ENCODE peak calls at places on chromosomes 13 and 19, in four cellular contexts. F, Y, U and S are unnamed samples.
A peak's percentile ranks its signal among the peaks of the same experiment; 100 is the strongest.

GRCh38 chr13:73268306-73268705 is 209.5 kb downstream of the KLF5 start:
- DNase-seq in F (no peak), Y (peak; percentile 17), U (no peak), S (no peak)

GRCh38 chr19:52901842-52902241 is 4.4 kb upstream of the ZNF320 start:
- DNase-seq in F (no peak), Y (no peak), U (no peak), S (no peak)

GRCh38 chr19:19297759-19298158 is 22.6 kb downstream of the SUGP1 start:
- DNase-seq in U (peak; percentile 77), Y (peak; percentile 29), F (no peak), S (no peak)

GRCh38 chr19:8578642-8579265 is 1.5 kb upstream of the MYO1F start:
- DNase-seq in Y (peak; percentile 47), F (peak; percentile 86), U (peak; percentile 75), S (peak; percentile 73)

GRCh38 chr13:50127017-50127725 is 111.9 kb downstream of the KCNRG start:
- DNase-seq in U (peak; percentile 71), Y (peak; percentile 58), F (peak; percentile 75), S (no peak)

GRCh38 chr19:49676136-49676689 is 858 bp upstream of the PRMT1 start:
- DNase-seq in F (peak; percentile 88), U (peak; percentile 83), Y (peak; percentile 87), S (peak; percentile 86)

GRCh38 chr19:32035611-32036010 is 309.8 kb upstream of the ZNF507 start:
- DNase-seq in U (no peak), F (no peak), Y (no peak), S (no peak)

GRCh38 chr19:16726916-16727315 is 7.3 kb downstream of the NWD1 start:
- DNase-seq in U (no peak), F (no peak), Y (no peak), S (no peak)

GRCh38 chr13:98203641-98204326 is 26.7 kb upstream of the RNF113B start:
- DNase-seq in U (no peak), Y (no peak), F (no peak), S (no peak)

GRCh38 chr13:47337781-47338507 is 441.1 kb upstream of the HTR2A start:
- DNase-seq in U (no peak), Y (no peak), F (no peak), S (no peak)

GRCh38 chr13:20141238-20142018 is 19.4 kb downstream of the GJA3 start:
- DNase-seq in Y (peak; percentile 44), F (peak; percentile 74), U (no peak), S (no peak)

GRCh38 chr13:94656766-94657165 is 55.1 kb downstream of the GPR180 start:
- DNase-seq in Y (no peak), F (no peak), U (no peak), S (no peak)

GRCh38 chr13:44312898-44313551 is 60.6 kb upstream of the SERP2 start:
- DNase-seq in Y (no peak), F (no peak), U (no peak), S (no peak)

GRCh38 chr13:29956771-29957170 is 106.4 kb upstream of the UBL3 start:
- DNase-seq in U (no peak), Y (no peak), F (no peak), S (no peak)

GRCh38 chr19:29662604-29663404 is 2.5 kb upstream of the PLEKHF1 start:
- DNase-seq in Y (peak; percentile 71), U (no peak), F (peak; percentile 78), S (peak; percentile 68)
- TF ChIP-seq POLR2A in Y (peak; percentile 25), U (no peak), F (peak; percentile 33), S (no peak)

GRCh38 chr13:41454170-41454569 is 3.2 kb upstream of the RGCC start:
- DNase-seq in Y (no peak), U (no peak), F (no peak), S (no peak)
- H3K27me3 ChIP-seq in Y (peaks cover 12% of the 10 kb centered on the region), U (no peaks in the 10 kb centered on the region), F (peaks cover 14% of the 10 kb centered on the region), S (no peaks in the 10 kb centered on the region)

GRCh38 chr13:106986033-106986484 is 418.1 kb upstream of the ARGLU1 start:
- DNase-seq in F (no peak), U (peak; percentile 71), Y (peak; percentile 13), S (no peak)

GRCh38 chr13:106989866-106990265 is 421.9 kb upstream of the ARGLU1 start:
- DNase-seq in F (no peak), Y (no peak), U (no peak), S (no peak)

GRCh38 chr13:106987435-106987800 is 419.5 kb upstream of the ARGLU1 start:
- DNase-seq in U (no peak), Y (no peak), F (peak; percentile 61), S (no peak)

GRCh38 chr13:106990594-106990993 is 422.7 kb upstream of the ARGLU1 start:
- DNase-seq in F (no peak), U (no peak), Y (no peak), S (no peak)

DNA sequence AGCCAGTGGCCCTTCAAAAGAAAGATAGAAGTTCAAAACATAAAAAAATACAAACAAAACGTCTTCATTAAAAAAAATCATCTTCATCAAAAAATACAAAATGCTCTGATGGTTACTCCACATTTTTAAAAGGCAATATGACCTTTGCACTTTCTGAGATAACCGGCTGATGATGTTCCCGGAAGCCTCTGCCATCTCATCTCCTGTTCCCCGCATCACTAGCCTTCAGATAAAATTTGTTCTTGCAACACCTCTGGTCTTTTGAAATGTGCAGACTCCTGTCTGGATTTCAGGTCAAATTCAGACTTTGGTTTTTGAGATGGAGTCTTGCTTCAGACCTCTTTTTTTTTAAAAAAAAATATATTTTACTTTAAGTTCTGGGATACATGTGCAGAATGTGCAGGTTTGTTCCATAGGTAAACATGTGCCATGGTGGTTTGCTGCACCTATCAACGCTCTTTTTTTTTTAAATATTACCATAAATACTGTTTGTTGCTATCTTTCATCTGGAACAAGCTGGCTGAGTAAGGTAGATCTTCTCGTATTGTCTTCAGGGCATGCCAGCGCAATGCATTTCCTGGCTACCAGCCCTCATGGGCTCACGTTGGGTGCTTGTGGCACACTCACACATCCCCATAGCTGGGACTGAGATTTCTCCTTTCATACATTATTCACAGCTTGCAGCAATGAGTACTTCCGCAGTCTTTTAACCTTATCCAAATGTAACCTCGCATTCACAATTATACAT is 418.9 kb upstream of the ARGLU1 start:
- DNase-seq in U (no peak), F (no peak), Y (no peak), S (no peak)
- H3K27ac ChIP-seq in U (peak overlapping the region; percentile 45), F (no peak overlapping the region), Y (no peak overlapping the region), S (no peak overlapping the region)

GRCh38 chr19:1357695-1358094 is 26.0 kb upstream of the NDUFS7 start:
- DNase-seq in F (no peak), Y (no peak), U (no peak), S (no peak)

GRCh38 chr19:1355974-1356865 is 27.5 kb upstream of the NDUFS7 start:
- DNase-seq in F (no peak), Y (no peak), U (peak; percentile 75), S (no peak)

GRCh38 chr19:1353144-1353543 is 30.6 kb upstream of the NDUFS7 start:
- DNase-seq in U (no peak), Y (no peak), F (no peak), S (no peak)

GRCh38 chr19:1355258-1355973 is 28.3 kb upstream of the NDUFS7 start:
- DNase-seq in Y (no peak), F (no peak), U (no peak), S (no peak)

DNA sequence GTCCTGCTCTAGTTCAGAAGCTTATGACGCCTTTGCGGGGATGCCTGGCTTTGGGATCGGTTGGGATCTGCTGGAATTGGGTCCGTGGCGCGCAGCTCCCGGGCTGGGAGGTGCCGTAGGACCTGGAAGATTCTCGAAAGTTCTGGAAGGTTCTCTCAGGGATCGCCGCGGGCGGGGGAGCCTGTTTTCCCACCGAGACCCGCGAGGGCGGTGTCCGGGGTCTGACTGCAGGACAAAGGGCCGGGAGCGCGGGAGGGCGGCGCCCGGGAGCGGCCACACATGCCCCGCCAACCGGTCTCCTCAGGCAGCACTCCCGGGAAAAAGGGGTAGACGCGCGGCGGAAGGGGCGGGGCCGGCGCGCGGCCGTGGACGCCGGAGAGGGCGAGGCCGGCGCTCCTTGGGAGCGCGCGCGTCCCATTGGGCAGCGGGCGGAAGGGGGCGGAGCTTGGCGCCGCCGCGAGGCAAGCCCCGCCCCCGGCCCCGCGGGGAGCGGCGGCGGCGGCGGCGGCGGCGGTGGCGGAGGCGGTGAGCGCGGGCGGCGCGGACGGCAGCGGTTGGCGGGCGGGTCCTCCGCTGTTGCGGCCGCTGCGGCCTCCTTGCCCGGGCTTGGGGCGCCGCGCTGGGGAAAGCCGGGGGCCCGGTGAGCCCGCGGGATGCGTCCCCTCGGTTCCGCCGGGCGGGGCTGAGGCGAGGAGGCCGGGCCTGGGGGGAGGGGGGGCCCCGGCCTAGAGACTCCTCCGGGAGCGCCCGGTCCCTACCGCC is 29.0 kb upstream of the NDUFS7 start:
- DNase-seq in F (peak; percentile 95), Y (peak; percentile 90), U (peak; percentile 94), S (peak; percentile 87)
- TF ChIP-seq POLR2A in F (peak; percentile 92), Y (peak; percentile 83), U (peak; percentile 82), S (peak; percentile 44)